ENCODE peak calls at places on chromosomes 7 and 10, in four cellular contexts. S, A, Z and U are unnamed samples.

GRCh38 chr10:79146611-79147130 is 77.9 kb downstream of the ZMIZ1 start:
- DNase-seq in S (no peak), A (no peak), Z (no peak), U (no peak)

GRCh38 chr7:158439035-158439434 is 148.6 kb downstream of the PTPRN2 start:
- DNase-seq in S (no peak), A (no peak), Z (no peak), U (no peak)

GRCh38 chr10:47340613-47341170 is 7.5 kb upstream of the RBP3 start:
- DNase-seq in S (peak; percentile 83), A (peak; percentile 47), Z (peak; percentile 95), U (peak; percentile 9)

GRCh38 chr7:67788689-67789088 is 792.1 kb downstream of the TYW1 start:
- DNase-seq in S (peak; percentile 6), A (no peak), Z (peak; percentile 51), U (no peak)

GRCh38 chr7:155814569-155815276 is 2.5 kb upstream of the SHH start:
- DNase-seq in S (no peak), A (no peak), Z (no peak), U (no peak)

GRCh38 chr7:7595451-7595850 is 28.8 kb downstream of the MIOS start:
- DNase-seq in S (peak; percentile 14), A (peak; percentile 3), Z (no peak), U (no peak)

GRCh38 chr10:130456616-130457015 is 320.4 kb downstream of the GLRX3 start:
- DNase-seq in S (no peak), A (no peak), Z (peak; percentile 20), U (no peak)

GRCh38 chr10:117674641-117675040 is 132.1 kb downstream of the EMX2 start:
- DNase-seq in S (no peak), A (no peak), Z (no peak), U (no peak)

GRCh38 chr7:144455040-144455404 is 51.5 kb upstream of the NOBOX start:
- DNase-seq in S (no peak), A (no peak), Z (no peak), U (no peak)

GRCh38 chr7:90596745-90597526 is 815 bp downstream of the CDK14 start:
- DNase-seq in S (no peak), A (no peak), Z (no peak), U (peak; percentile 40)

GRCh38 chr10:102869290-102870198 is at the start of gene AS3MT:
- DNase-seq in S (no peak), A (peak; percentile 38), Z (peak; percentile 90), U (no peak)

GRCh38 chr10:120005408-120006280 is 113.1 kb downstream of the SEC23IP start:
- DNase-seq in S (peak; percentile 38), A (no peak), Z (no peak), U (no peak)

GRCh38 chr7:132738254-132738653 is 162.0 kb upstream of the PLXNA4 start:
- DNase-seq in S (no peak), A (no peak), Z (no peak), U (no peak)

GRCh38 chr10:112363696-112364688 is 9.9 kb upstream of the ACSL5 start:
- DNase-seq in S (no peak), A (no peak), Z (no peak), U (no peak)

GRCh38 chr10:112362833-112363232 is 11.1 kb upstream of the ACSL5 start:
- DNase-seq in S (no peak), A (no peak), Z (no peak), U (no peak)

GRCh38 chr10:112360308-112361270 is 13.3 kb upstream of the ACSL5 start:
- DNase-seq in S (no peak), A (no peak), Z (no peak), U (no peak)

GRCh38 chr10:112359606-112360307 is 14.2 kb upstream of the ACSL5 start:
- DNase-seq in S (no peak), A (no peak), Z (no peak), U (no peak)

GRCh38 chr10:112361951-112362770 is 11.8 kb upstream of the ACSL5 start:
- DNase-seq in S (no peak), A (no peak), Z (no peak), U (no peak)
- TF ChIP-seq USF2 in S (no peak), A (no peak), Z (no peak), U (no peak)

DNA sequence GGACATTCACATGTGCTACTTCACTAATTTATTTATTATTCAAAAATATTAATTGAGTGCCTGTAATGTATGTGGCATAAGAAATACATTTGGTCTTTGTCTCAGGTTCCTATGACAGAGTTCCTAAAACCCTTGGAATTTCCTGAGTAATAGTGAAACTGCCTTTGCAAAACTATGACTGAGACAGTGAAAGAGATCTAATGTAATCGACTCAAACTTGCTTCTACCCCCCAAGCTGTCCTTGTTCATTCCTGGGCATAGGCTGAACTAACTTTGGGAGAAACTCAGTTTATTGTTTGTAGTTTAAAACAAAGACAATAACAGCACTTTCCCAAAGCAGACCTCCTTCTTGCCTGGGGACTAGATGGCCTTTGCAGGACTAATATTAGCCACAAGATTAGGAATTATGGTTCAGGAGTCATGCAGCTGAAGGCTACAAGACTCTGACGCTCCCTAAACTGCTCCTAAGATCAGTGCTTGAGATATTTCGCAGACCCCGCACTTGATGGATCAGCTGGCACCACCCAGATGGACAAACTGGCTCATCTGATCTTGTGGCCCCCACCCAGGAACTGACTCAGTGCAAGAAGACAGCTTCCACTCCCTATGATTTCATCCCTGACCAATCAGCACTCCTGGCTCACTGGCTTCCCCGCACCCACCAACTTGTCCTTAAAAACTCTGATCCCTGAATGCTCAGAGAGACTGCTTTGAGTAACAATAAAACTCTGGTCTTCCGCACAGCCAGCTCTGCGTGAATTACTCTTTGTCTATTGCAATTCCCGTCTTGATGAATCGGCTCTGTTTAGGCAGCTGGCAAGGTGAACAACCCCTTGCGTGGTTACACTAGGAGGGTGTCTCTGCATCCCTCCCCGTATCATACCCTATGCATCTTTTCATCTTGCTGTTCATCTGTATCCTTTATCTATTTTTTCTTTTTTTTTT is 27.0 kb upstream of the NRBF2 start:
- DNase-seq in S (peak; percentile 43), A (no peak), Z (no peak), U (no peak)
- TF ChIP-seq CBX5 in S (no peak), A (no peak), Z (no peak), U (no peak)

GRCh38 chr10:27819781-27820531 is 74.3 kb upstream of the MKX start:
- DNase-seq in S (no peak), A (peak; percentile 14), Z (no peak), U (no peak)

GRCh38 chr10:27816305-27816704 is 70.7 kb upstream of the MKX start:
- DNase-seq in S (no peak), A (no peak), Z (no peak), U (no peak)

GRCh38 chr10:27826369-27826768 is 80.8 kb upstream of the MKX start:
- DNase-seq in S (no peak), A (no peak), Z (no peak), U (no peak)

GRCh38 chr10:27820637-27821036 is 75.0 kb upstream of the MKX start:
- DNase-seq in S (no peak), A (no peak), Z (no peak), U (no peak)

GRCh38 chr10:27822286-27822685 is 76.7 kb upstream of the MKX start:
- DNase-seq in S (no peak), A (no peak), Z (no peak), U (no peak)
- TF ChIP-seq MAX in S (no peak), A (no peak), Z (no peak), U (no peak)

GRCh38 chr10:77533156-77533886 is 104.3 kb downstream of the KCNMA1 start:
- DNase-seq in S (no peak), A (no peak), Z (no peak), U (no peak)
- TF ChIP-seq USF2 in S (no peak), A (no peak), Z (no peak), U (no peak)